ENCODE peak calls at places on chromosomes 2 and 18, in nine cellular contexts. K is left ventricle myocardium inferior, Y is NCI-H748 treated with DMSO at 0.1 percent for 48 hours, S is fibroblast of the aortic adventitia, J is NB4, F is progenitor cell of endocrine pancreas, E is fibroblast of mammary gland, H is Caco-2, W is NCI-H1092 treated with DMSO at 0.1 percent for 48 hours. G is an unnamed sample.
A peak's percentile ranks its signal among the peaks of the same experiment; 100 is the strongest.

GRCh38 chr2:43484323-43484930 is 111.4 kb downstream of the THADA start:
- DNase-seq in K (no peak), Y (peak; percentile 43), S (peak; percentile 96), J (peak; percentile 87), F (no peak), E (peak; percentile 94), H (no peak), W (peak; percentile 68), G (no peak)

GRCh38 chr18:61572871-61573270 is 239.6 kb downstream of the CDH20 start:
- DNase-seq in K (no peak), Y (no peak), S (peak; percentile 25), J (no peak), F (no peak), E (no peak), H (no peak), W (no peak), G (no peak)

GRCh38 chr2:27653397-27653796 is 10.0 kb downstream of the SUPT7L start:
- DNase-seq in K (no peak), Y (no peak), S (no peak), J (no peak), F (no peak), E (peak; percentile 17), H (no peak), W (no peak), G (no peak)

GRCh38 chr2:240522406-240522805 is 35.4 kb downstream of the ANKMY1 start:
- DNase-seq in K (no peak), Y (no peak), S (no peak), J (no peak), F (no peak), E (no peak), H (no peak), W (no peak), G (no peak)

GRCh38 chr18:3599235-3599634 is 149.3 kb downstream of the TGIF1 start:
- DNase-seq in K (no peak), Y (no peak), S (no peak), J (no peak), F (no peak), E (no peak), H (no peak), W (no peak), G (no peak)

GRCh38 chr2:101781326-101781725 is 83.8 kb downstream of the MAP4K4 start:
- DNase-seq in K (no peak), Y (no peak), S (no peak), J (peak; percentile 91), F (no peak), E (no peak), H (no peak), W (no peak), G (no peak)

GRCh38 chr2:239215136-239215925 is 185.5 kb downstream of the HDAC4 start:
- DNase-seq in K (no peak), Y (no peak), S (no peak), J (no peak), F (no peak), E (no peak), H (no peak), W (no peak), G (no peak)

GRCh38 chr2:223465793-223466192 is 136.4 kb downstream of the SCG2 start:
- DNase-seq in K (peak; percentile 76), Y (no peak), S (peak; percentile 99), J (peak; percentile 99), F (no peak), E (peak; percentile 100), H (no peak), W (no peak), G (peak; percentile 81)

GRCh38 chr2:189104926-189105325 is 74.6 kb downstream of the COL5A2 start:
- DNase-seq in K (no peak), Y (no peak), S (peak; percentile 54), J (no peak), F (no peak), E (peak; percentile 47), H (no peak), W (no peak), G (no peak)

GRCh38 chr18:13264091-13264777 is 45.7 kb downstream of the LDLRAD4 start:
- DNase-seq in K (peak; percentile 81), Y (no peak), S (peak; percentile 27), J (no peak), F (no peak), E (no peak), H (no peak), W (no peak), G (peak; percentile 65)

GRCh38 chr2:223057545-223057944 is 5.6 kb downstream of the KCNE4 start:
- DNase-seq in K (no peak), Y (no peak), S (no peak), J (no peak), F (no peak), E (peak; percentile 43), H (no peak), W (peak; percentile 24), G (no peak)

G was measured in uterus.